ENCODE peak calls at places on chromosome 12, in four cellular contexts. One of them, this sample, is unnamed.

GRCh38 chr12:115611477-115611876 is 666.0 kb downstream of the MED13L start:
- DNase-seq in lower lobe of right lung: no peak
- DNase-seq in upper lobe of left lung: no peak
- DNase-seq in astrocyte: no peak
- DNase-seq in this sample: no peak

GRCh38 chr12:102690267-102690666 is 209.9 kb upstream of the IGF1 start:
- DNase-seq in lower lobe of right lung: no peak
- DNase-seq in upper lobe of left lung: no peak
- DNase-seq in astrocyte: no peak
- DNase-seq in this sample: no peak

GRCh38 chr12:67698711-67699603 is 50.4 kb downstream of the DYRK2 start:
- DNase-seq in lower lobe of right lung: no peak
- DNase-seq in upper lobe of left lung: no peak
- DNase-seq in astrocyte: peak
- DNase-seq in this sample: peak

GRCh38 chr12:112148031-112148513 is 22.7 kb downstream of the TRAFD1 start:
- DNase-seq in lower lobe of right lung: no peak
- DNase-seq in upper lobe of left lung: peak
- DNase-seq in astrocyte: peak
- DNase-seq in this sample: no peak

GRCh38 chr12:78002878-78003277 is 172.2 kb downstream of the NAV3 start:
- DNase-seq in lower lobe of right lung: no peak
- DNase-seq in upper lobe of left lung: no peak
- DNase-seq in astrocyte: no peak
- DNase-seq in this sample: no peak

GRCh38 chr12:74111688-74112360 is 425.8 kb upstream of the ATXN7L3B start:
- DNase-seq in lower lobe of right lung: no peak
- DNase-seq in upper lobe of left lung: no peak
- DNase-seq in astrocyte: no peak
- DNase-seq in this sample: no peak

GRCh38 chr12:123253606-123254459 is 17.8 kb downstream of the CDK2AP1 start:
- DNase-seq in lower lobe of right lung: no peak
- DNase-seq in upper lobe of left lung: no peak
- DNase-seq in astrocyte: no peak
- DNase-seq in this sample: no peak

GRCh38 chr12:11545438-11546330 is 103.8 kb upstream of the ETV6 start:
- DNase-seq in lower lobe of right lung: no peak
- DNase-seq in upper lobe of left lung: no peak
- DNase-seq in astrocyte: no peak
- DNase-seq in this sample: no peak

GRCh38 chr12:78885466-78885865 is 20.9 kb downstream of the SYT1 start:
- DNase-seq in lower lobe of right lung: no peak
- DNase-seq in upper lobe of left lung: no peak
- DNase-seq in astrocyte: peak
- DNase-seq in this sample: no peak

GRCh38 chr12:5745251-5745888 is 199.7 kb downstream of the ANO2 start:
- DNase-seq in lower lobe of right lung: peak
- DNase-seq in upper lobe of left lung: peak
- DNase-seq in astrocyte: no peak
- DNase-seq in this sample: peak

GRCh38 chr12:6734506-6735082 is 10.7 kb downstream of the COPS7A start:
- DNase-seq in lower lobe of right lung: no peak
- DNase-seq in upper lobe of left lung: no peak
- DNase-seq in astrocyte: no peak
- DNase-seq in this sample: no peak

DNA sequence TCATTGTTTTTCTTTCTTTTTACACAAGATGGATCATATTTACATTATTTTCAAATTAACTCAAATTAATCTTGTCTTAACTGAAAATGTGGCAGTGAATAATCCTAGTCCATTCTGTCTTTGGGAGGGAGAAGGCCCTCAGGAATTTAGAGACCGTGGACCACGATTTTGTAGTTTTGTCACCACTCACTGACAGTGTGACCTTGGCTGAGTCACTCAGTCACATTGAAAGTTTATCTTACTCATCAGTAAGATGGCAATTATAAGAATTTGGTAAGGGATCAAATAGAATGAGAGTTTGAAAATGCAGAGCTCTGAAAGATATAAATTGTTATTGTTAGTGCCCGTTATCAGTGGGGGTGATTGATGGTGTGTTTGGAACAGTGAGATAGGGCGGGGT is 16.4 kb downstream of the FOXJ2 start:
- DNase-seq in lower lobe of right lung: no peak
- DNase-seq in upper lobe of left lung: no peak
- DNase-seq in astrocyte: no peak
- DNase-seq in this sample: no peak
- TF ChIP-seq CTCF in lower lobe of right lung: no peak
- TF ChIP-seq CTCF in upper lobe of left lung: no peak
- TF ChIP-seq CTCF in astrocyte: no peak
- TF ChIP-seq CTCF in this sample: no peak

DNA sequence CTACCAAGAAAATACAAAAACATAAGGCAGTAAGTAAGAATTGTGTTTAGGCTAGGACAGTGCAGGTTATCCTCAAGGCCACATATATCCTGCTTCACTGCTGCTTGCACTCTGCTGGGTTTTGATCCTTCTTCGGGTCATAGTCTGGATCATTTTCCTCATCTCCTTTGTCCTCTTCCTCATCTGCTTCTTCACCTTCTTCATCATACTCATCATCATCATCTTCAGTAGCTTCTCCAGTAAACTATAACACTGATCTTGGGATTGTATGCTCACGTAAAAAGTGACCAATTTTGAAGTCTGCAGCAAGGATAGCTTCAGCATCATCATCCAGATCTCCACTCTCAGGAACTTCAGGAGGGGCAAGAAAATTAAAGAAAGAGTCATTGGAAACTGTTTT is 29.4 kb downstream of the YARS2 start:
- DNase-seq in lower lobe of right lung: no peak
- DNase-seq in upper lobe of left lung: no peak
- DNase-seq in astrocyte: no peak
- DNase-seq in this sample: no peak
- TF ChIP-seq CTCF in lower lobe of right lung: no peak
- TF ChIP-seq CTCF in upper lobe of left lung: no peak
- TF ChIP-seq CTCF in astrocyte: no peak
- TF ChIP-seq CTCF in this sample: no peak

GRCh38 chr12:96073346-96074336 is 38.3 kb upstream of the LTA4H start:
- DNase-seq in lower lobe of right lung: no peak
- DNase-seq in upper lobe of left lung: no peak
- DNase-seq in astrocyte: no peak
- DNase-seq in this sample: no peak

GRCh38 chr12:96069511-96070231 is 34.3 kb upstream of the LTA4H start:
- DNase-seq in lower lobe of right lung: no peak
- DNase-seq in upper lobe of left lung: no peak
- DNase-seq in astrocyte: no peak
- DNase-seq in this sample: no peak

GRCh38 chr12:96068636-96069035 is 33.2 kb upstream of the LTA4H start:
- DNase-seq in lower lobe of right lung: no peak
- DNase-seq in upper lobe of left lung: no peak
- DNase-seq in astrocyte: no peak
- DNase-seq in this sample: no peak

GRCh38 chr12:96068111-96068510 is 32.7 kb upstream of the LTA4H start:
- DNase-seq in lower lobe of right lung: no peak
- DNase-seq in upper lobe of left lung: no peak
- DNase-seq in astrocyte: no peak
- DNase-seq in this sample: no peak

DNA sequence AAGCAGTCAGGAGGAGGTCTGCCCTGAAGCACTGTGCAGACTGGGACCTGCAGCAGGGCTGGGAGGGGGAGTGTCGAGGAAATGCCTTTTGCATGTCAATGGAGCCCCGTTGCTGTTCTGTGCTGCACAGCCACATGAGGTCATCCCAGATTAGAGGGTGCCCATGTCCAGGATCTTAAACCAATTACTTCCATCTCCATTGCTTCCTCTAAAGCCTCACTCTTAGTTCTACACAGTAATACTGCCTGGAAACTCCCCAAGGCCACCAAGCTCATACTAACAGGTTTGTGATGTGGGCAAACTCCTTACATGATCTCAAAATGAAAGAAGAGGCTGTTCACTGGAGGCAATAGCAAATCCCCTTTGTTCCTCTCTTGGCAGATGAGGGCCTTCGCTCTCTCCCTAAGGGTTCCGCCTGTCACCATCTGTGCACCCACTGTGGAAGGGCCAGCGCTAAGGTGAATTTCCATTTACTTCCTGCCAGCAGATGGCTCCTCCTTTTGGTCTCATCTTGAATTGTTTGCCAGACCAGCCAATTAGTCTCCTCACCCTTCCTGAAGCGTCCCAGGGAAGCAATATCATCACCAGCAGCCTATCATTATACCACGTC is 35.4 kb upstream of the LTA4H start:
- DNase-seq in lower lobe of right lung: no peak
- DNase-seq in upper lobe of left lung: no peak
- DNase-seq in astrocyte: peak
- DNase-seq in this sample: no peak
- TF ChIP-seq CTCF in lower lobe of right lung: no peak
- TF ChIP-seq CTCF in upper lobe of left lung: no peak
- TF ChIP-seq CTCF in astrocyte: no peak
- TF ChIP-seq CTCF in this sample: no peak

GRCh38 chr12:49789992-49790391 is 38.2 kb downstream of the NCKAP5L start:
- DNase-seq in lower lobe of right lung: no peak
- DNase-seq in upper lobe of left lung: no peak
- DNase-seq in astrocyte: no peak
- DNase-seq in this sample: no peak
- TF ChIP-seq CTCF in lower lobe of right lung: no peak
- TF ChIP-seq CTCF in upper lobe of left lung: no peak
- TF ChIP-seq CTCF in astrocyte: no peak
- TF ChIP-seq CTCF in this sample: no peak

DNA sequence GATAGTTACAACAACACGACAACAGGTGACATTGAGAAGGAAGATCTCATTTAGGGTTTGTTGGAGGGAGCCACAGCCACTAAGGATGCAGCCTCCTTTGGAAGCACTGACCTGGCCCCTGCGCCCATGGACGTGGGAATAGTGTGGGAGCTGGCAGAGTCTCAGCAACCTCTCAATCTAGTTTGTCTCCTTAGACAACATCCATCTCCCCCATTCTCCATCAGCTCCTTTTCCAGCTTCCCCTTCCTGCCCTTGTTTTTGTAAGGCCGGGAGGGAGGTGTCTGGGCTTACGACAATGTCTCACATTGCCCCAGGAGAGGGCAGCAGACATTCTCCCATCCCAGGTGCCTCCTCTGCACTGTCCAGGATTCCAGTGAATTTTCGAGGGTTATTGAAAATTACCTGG is 170.2 kb upstream of the PZP start:
- DNase-seq in lower lobe of right lung: no peak
- DNase-seq in upper lobe of left lung: no peak
- DNase-seq in astrocyte: no peak
- DNase-seq in this sample: no peak
- TF ChIP-seq CTCF in lower lobe of right lung: no peak
- TF ChIP-seq CTCF in upper lobe of left lung: no peak
- TF ChIP-seq CTCF in astrocyte: no peak
- TF ChIP-seq CTCF in this sample: no peak

GRCh38 chr12:24724765-24725307 is 224.1 kb downstream of the BCAT1 start:
- DNase-seq in lower lobe of right lung: no peak
- DNase-seq in upper lobe of left lung: no peak
- DNase-seq in astrocyte: no peak
- DNase-seq in this sample: no peak

GRCh38 chr12:24723759-24724158 is 225.1 kb downstream of the BCAT1 start:
- DNase-seq in lower lobe of right lung: no peak
- DNase-seq in upper lobe of left lung: no peak
- DNase-seq in astrocyte: no peak
- DNase-seq in this sample: no peak

GRCh38 chr12:24728826-24729225 is 220.1 kb downstream of the BCAT1 start:
- DNase-seq in lower lobe of right lung: no peak
- DNase-seq in upper lobe of left lung: no peak
- DNase-seq in astrocyte: no peak
- DNase-seq in this sample: no peak

GRCh38 chr12:24730461-24730896 is 218.4 kb downstream of the BCAT1 start:
- DNase-seq in lower lobe of right lung: no peak
- DNase-seq in upper lobe of left lung: no peak
- DNase-seq in astrocyte: no peak
- DNase-seq in this sample: no peak

DNA sequence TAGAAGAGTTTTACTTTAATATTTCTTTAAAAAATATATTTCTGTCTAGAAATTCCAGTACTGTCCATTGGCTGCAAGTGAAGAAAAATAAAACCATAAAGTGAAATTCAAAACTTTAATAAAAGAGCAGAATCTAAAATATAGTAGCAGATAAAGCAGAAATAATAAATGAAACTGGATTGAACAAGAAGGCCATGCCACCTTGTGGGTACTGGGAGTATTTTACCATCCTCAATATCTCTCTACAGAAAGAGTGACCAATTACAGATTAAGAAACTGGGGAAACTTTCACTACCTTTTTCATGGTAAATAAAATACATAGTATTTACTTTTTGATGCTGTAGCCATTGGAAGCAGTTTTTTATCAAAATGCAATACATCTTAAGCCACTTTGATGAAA is 220.5 kb downstream of the BCAT1 start:
- DNase-seq in lower lobe of right lung: no peak
- DNase-seq in upper lobe of left lung: no peak
- DNase-seq in astrocyte: no peak
- DNase-seq in this sample: no peak
- TF ChIP-seq CTCF in lower lobe of right lung: peak
- TF ChIP-seq CTCF in upper lobe of left lung: peak
- TF ChIP-seq CTCF in astrocyte: peak
- TF ChIP-seq CTCF in this sample: peak